ENCODE peak calls at places on chromosomes 11 and 22, in four cellular contexts. Z is GM12865, D is thoracic aorta, S is astrocyte of the cerebellum. I is an unnamed sample.

GRCh38 chr11:26626346-26626745 is 54.3 kb upstream of the MUC15 start:
- DNase-seq in S (no peak), D (no peak), Z (no peak), I (no peak)

GRCh38 chr22:37186228-37186996 is 1.6 kb downstream of the C1QTNF6 start:
- DNase-seq in S (peak), Z (peak), D (no peak), I (peak)

GRCh38 chr11:69055212-69055586 is 6.5 kb downstream of the TPCN2 start:
- DNase-seq in D (no peak), S (no peak), Z (no peak), I (no peak)

GRCh38 chr11:119194811-119195210 is 9.5 kb downstream of the NHERF4 start:
- DNase-seq in D (no peak), S (no peak), Z (no peak), I (no peak)

GRCh38 chr11:79113099-79113498 is 327.7 kb downstream of the TENM4 start:
- DNase-seq in Z (no peak), D (no peak), S (no peak), I (no peak)

GRCh38 chr11:66880484-66881211 is 23.8 kb downstream of the LRFN4 start:
- DNase-seq in Z (no peak), D (no peak), S (no peak), I (no peak)

GRCh38 chr11:106457727-106458126 is 380.3 kb downstream of the AASDHPPT start:
- DNase-seq in D (no peak), Z (no peak), S (no peak), I (no peak)

GRCh38 chr11:87972133-87972532 is 203.1 kb downstream of the RAB38 start:
- DNase-seq in D (no peak), Z (peak), S (no peak), I (no peak)

GRCh38 chr11:115959098-115959497 is 454.9 kb upstream of the CADM1 start:
- DNase-seq in Z (no peak), S (no peak), D (no peak), I (no peak)

GRCh38 chr22:37419916-37420655 is 7.2 kb downstream of the ELFN2 start:
- DNase-seq in D (no peak), Z (peak), S (no peak), I (peak)

GRCh38 chr22:38080847-38081635 is 2.9 kb downstream of the SLC16A8 start:
- DNase-seq in Z (no peak), D (no peak), S (no peak), I (peak)

GRCh38 chr22:40637181-40638150 is 947 bp upstream of the MRTFA start:
- DNase-seq in D (no peak), Z (peak), S (no peak), I (no peak)

GRCh38 chr11:65280646-65281045 is 18.9 kb downstream of the POLA2 start:
- DNase-seq in S (no peak), Z (no peak), D (no peak), I (peak)

GRCh38 chr11:46385169-46386004 is 3.9 kb downstream of the MDK start:
- DNase-seq in D (no peak), S (no peak), Z (no peak), I (peak)

GRCh38 chr11:3021125-3021524 is 29.0 kb upstream of the NAP1L4 start:
- DNase-seq in S (no peak), D (no peak), Z (peak), I (peak)

GRCh38 chr11:117662255-117662654 is 134.8 kb downstream of the DSCAML1 start:
- DNase-seq in Z (no peak), S (no peak), D (no peak), I (no peak)

GRCh38 chr11:66877585-66877984 is 20.7 kb downstream of the LRFN4 start:
- DNase-seq in S (no peak), Z (no peak), D (no peak), I (no peak)

GRCh38 chr11:122656631-122657101 is 1.1 kb downstream of the UBASH3B start:
- DNase-seq in Z (peak), S (no peak), D (no peak), I (peak)

GRCh38 chr11:100706179-100706578 is 19.1 kb downstream of the ARHGAP42 start:
- DNase-seq in Z (peak), S (no peak), D (no peak), I (no peak)

GRCh38 chr11:44681698-44682097 is 45.1 kb upstream of the TSPAN18 start:
- DNase-seq in S (no peak), Z (peak), D (no peak), I (no peak)

GRCh38 chr11:119816660-119817059 is 87.7 kb upstream of the NECTIN1 start:
- DNase-seq in Z (peak), S (no peak), D (no peak), I (no peak)

DNA sequence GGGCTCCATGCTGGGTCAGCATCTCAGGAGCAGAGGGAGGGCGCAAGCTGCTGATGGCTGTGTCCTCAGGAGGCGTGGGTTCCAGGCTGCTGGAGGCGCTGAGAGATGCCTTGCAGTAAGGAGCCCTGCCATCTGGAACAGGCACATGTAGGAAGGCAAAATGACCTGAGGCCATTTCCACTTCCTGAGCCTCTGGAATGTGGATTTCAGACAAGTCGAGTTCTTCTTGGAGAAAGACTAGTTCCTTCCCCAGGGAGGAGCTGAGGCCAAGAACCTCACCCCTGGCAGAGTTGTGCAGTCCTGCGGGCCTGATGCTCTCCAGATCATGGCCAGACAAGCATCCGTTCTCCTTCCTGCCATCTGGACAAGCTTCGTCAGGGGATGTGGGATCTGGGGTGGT is 19.3 kb downstream of the HPS4 start:
- DNase-seq in S (no peak), D (no peak), Z (no peak), I (no peak)
- H3K4me3 ChIP-seq in S (no peak), D (no peak), Z (no peak), I (no peak)

DNA sequence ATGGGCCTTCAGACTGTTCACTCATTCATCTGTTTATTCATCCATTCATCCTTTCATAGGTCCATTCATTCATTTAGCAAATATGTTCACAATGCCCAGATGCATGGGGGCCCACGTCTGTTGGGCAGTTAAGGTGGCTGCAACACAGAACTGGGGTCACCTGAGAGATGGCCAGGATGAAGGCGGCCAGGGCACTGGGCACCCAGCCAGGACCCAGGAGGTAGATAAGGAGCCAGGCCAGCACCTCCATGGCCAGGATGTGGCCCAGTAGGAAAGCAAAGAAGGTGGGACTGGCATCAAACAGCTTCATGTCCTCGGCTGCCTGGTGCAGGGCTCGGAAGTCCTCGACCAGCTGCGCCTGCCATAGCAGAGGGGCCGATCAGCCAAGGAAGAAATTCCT is 12.2 kb downstream of the FADS3 start:
- DNase-seq in D (no peak), Z (no peak), S (no peak), I (no peak)
- H3K4me3 ChIP-seq in D (no peak), Z (no peak), S (no peak), I (no peak)

DNA sequence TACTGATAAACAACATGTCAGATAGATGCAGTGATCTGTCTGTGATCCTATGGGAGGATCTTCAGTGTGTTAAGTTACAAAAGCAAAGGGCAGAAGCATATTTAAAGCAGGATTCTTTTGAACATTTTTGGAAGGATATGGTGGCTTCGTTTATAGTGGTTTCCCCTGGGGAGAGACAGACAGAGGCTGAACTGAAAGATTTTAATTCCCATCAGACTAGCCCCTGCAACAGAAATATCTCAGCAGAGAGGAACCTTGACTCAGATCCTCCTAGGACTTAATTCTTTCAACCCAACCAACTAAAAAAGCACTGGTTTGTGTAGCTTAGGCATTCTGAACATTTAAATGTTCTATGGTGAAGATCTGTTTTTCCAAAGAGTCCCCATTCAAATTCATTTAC is 5.7 kb downstream of the CLTCL1 start:
- DNase-seq in S (no peak), Z (no peak), D (no peak), I (no peak)
- H3K4me3 ChIP-seq in S (no peak), Z (no peak), D (no peak), I (no peak)

GRCh38 chr22:23565288-23565941 is 14.7 kb downstream of the IGLL1 start:
- DNase-seq in D (no peak), S (no peak), Z (peak), I (peak)
- H3K4me3 ChIP-seq in D (peak), S (peak), Z (no peak), I (peak)

GRCh38 chr11:4084406-4084805 is 10.2 kb upstream of the RRM1 start:
- DNase-seq in D (no peak), Z (no peak), S (no peak), I (no peak)

GRCh38 chr11:4085575-4085974 is 9.0 kb upstream of the RRM1 start:
- DNase-seq in D (no peak), S (no peak), Z (no peak), I (no peak)

GRCh38 chr11:4086584-4087353 is 7.8 kb upstream of the RRM1 start:
- DNase-seq in S (no peak), Z (no peak), D (no peak), I (no peak)

GRCh38 chr11:4087551-4087950 is 7.0 kb upstream of the RRM1 start:
- DNase-seq in Z (no peak), S (no peak), D (no peak), I (no peak)

DNA sequence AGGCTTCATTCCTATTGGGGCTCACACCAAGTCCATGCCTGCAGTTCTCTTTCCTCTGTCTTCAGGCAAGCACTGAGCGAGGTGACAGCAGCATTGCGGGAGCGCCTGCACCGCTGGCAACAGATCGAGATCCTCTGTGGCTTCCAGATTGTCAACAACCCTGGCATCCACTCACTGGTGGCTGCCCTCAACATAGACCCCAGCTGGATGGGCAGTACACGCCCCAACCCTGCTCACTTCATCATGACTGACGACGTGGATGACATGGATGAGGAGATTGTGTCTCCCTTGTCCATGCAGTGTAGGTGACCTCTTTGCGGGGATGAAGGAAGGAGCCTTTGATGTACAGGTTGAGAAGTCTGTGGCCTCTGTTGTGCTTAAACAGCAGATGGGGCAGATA is 11.4 kb upstream of the RRM1 start:
- DNase-seq in Z (no peak), S (no peak), D (no peak), I (no peak)
- H3K4me3 ChIP-seq in Z (no peak), S (no peak), D (no peak), I (no peak)

DNA sequence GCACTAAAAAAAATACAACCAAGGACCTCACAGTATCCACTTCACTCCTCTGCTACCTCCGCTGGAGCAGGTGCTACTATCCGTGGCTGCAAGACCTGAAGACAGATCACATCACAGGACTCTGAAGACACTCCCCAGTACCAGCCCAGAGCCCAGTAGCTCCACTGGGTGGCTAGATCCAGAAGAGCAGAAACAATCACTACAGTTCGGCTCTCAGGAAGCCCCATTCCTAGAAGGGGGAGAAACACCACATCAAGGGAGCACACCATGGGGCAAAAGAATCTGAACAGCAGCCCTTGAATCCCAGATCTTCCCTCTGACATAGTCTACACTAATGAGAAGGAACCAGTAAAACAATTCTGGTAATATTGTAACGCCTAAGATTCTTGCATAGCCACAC is 494.0 kb upstream of the FAT3 start:
- DNase-seq in Z (no peak), S (no peak), D (no peak), I (no peak)
- H3K4me3 ChIP-seq in Z (no peak), S (no peak), D (no peak), I (no peak)

DNA sequence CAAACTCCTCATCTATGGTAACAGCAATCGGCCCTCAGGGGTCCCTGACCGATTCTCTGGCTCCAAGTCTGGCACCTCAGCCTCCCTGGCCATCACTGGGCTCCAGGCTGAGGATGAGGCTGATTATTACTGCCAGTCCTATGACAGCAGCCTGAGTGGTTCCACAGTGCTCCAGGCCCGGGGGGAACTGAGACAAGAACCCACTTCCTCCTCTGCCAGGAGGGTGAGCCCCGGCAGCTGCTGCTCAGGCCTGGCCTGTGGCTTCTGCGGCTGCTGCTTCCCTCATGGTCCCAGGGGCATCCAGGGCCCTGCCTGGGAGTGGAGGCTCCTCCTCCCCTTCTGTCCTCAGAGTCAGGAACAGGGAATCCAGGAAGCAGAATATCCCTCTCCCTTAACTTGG is 98.4 kb downstream of the ZNF280B start:
- DNase-seq in D (no peak), S (no peak), Z (peak), I (peak)
- H3K4me3 ChIP-seq in D (no peak), S (no peak), Z (no peak), I (no peak)

GRCh38 chr22:18110194-18110943 is at the start of gene TUBA8:
- DNase-seq in D (peak), S (no peak), Z (peak), I (peak)
- H3K4me3 ChIP-seq in D (peak), S (peak), Z (peak), I (peak)